ENCODE peak calls at places on chromosomes 11 and 22, in nine cellular contexts. One of them, this sample, is unnamed.

GRCh38 chr22:17634696-17635095 is 3.9 kb upstream of the BCL2L13 start:
- DNase-seq in osteoblast: peak
- DNase-seq in colonic mucosa: no peak
- DNase-seq in sigmoid colon: no peak
- DNase-seq in CD8-positive, alpha-beta memory T cell: no peak
- DNase-seq in ovary: no peak
- DNase-seq in Peyer's patch: no peak
- DNase-seq in mammary epithelial cell: no peak
- DNase-seq in RWPE1: no peak
- DNase-seq in this sample: no peak

GRCh38 chr11:121743285-121743684 is 290.5 kb upstream of the SORL1-AS1 start:
- DNase-seq in osteoblast: no peak
- DNase-seq in colonic mucosa: no peak
- DNase-seq in sigmoid colon: no peak
- DNase-seq in CD8-positive, alpha-beta memory T cell: no peak
- DNase-seq in ovary: no peak
- DNase-seq in Peyer's patch: no peak
- DNase-seq in mammary epithelial cell: no peak
- DNase-seq in RWPE1: no peak
- DNase-seq in this sample: no peak

GRCh38 chr11:107550304-107550703 is 15.2 kb downstream of the ALKBH8 start:
- DNase-seq in osteoblast: no peak
- DNase-seq in colonic mucosa: no peak
- DNase-seq in sigmoid colon: no peak
- DNase-seq in CD8-positive, alpha-beta memory T cell: no peak
- DNase-seq in ovary: no peak
- DNase-seq in Peyer's patch: no peak
- DNase-seq in mammary epithelial cell: no peak
- DNase-seq in RWPE1: no peak
- DNase-seq in this sample: no peak

GRCh38 chr22:46362934-46363515 is 27.5 kb downstream of the TRMU start:
- DNase-seq in osteoblast: peak
- DNase-seq in colonic mucosa: no peak
- DNase-seq in sigmoid colon: no peak
- DNase-seq in CD8-positive, alpha-beta memory T cell: no peak
- DNase-seq in ovary: no peak
- DNase-seq in Peyer's patch: no peak
- DNase-seq in mammary epithelial cell: no peak
- DNase-seq in RWPE1: no peak
- DNase-seq in this sample: peak

GRCh38 chr22:35523167-35523928 is 17.3 kb upstream of the RASD2 start:
- DNase-seq in osteoblast: no peak
- DNase-seq in colonic mucosa: peak
- DNase-seq in sigmoid colon: no peak
- DNase-seq in CD8-positive, alpha-beta memory T cell: no peak
- DNase-seq in ovary: no peak
- DNase-seq in Peyer's patch: no peak
- DNase-seq in mammary epithelial cell: no peak
- DNase-seq in RWPE1: no peak
- DNase-seq in this sample: no peak

GRCh38 chr22:26642465-26643367 is 14.7 kb upstream of the MIAT start:
- DNase-seq in osteoblast: no peak
- DNase-seq in colonic mucosa: no peak
- DNase-seq in sigmoid colon: no peak
- DNase-seq in CD8-positive, alpha-beta memory T cell: peak
- DNase-seq in ovary: no peak
- DNase-seq in Peyer's patch: peak
- DNase-seq in mammary epithelial cell: no peak
- DNase-seq in RWPE1: no peak
- DNase-seq in this sample: peak

GRCh38 chr11:103055174-103055890 is 36.6 kb downstream of the DCUN1D5 start:
- DNase-seq in osteoblast: peak
- DNase-seq in colonic mucosa: no peak
- DNase-seq in sigmoid colon: no peak
- DNase-seq in CD8-positive, alpha-beta memory T cell: peak
- DNase-seq in ovary: no peak
- DNase-seq in Peyer's patch: no peak
- DNase-seq in mammary epithelial cell: peak
- DNase-seq in RWPE1: peak
- DNase-seq in this sample: no peak

GRCh38 chr11:66011239-66011784 is 496 bp upstream of the CST6 start:
- DNase-seq in osteoblast: peak
- DNase-seq in colonic mucosa: no peak
- DNase-seq in sigmoid colon: no peak
- DNase-seq in CD8-positive, alpha-beta memory T cell: no peak
- DNase-seq in ovary: no peak
- DNase-seq in Peyer's patch: no peak
- DNase-seq in mammary epithelial cell: peak
- DNase-seq in RWPE1: peak
- DNase-seq in this sample: no peak

GRCh38 chr11:88059326-88059725 is 115.9 kb downstream of the RAB38 start:
- DNase-seq in osteoblast: no peak
- DNase-seq in colonic mucosa: no peak
- DNase-seq in sigmoid colon: no peak
- DNase-seq in CD8-positive, alpha-beta memory T cell: no peak
- DNase-seq in ovary: no peak
- DNase-seq in Peyer's patch: no peak
- DNase-seq in mammary epithelial cell: no peak
- DNase-seq in RWPE1: no peak
- DNase-seq in this sample: no peak

GRCh38 chr11:65870307-65870658 is 2.3 kb downstream of the EFEMP2 start:
- DNase-seq in osteoblast: peak
- DNase-seq in colonic mucosa: no peak
- DNase-seq in sigmoid colon: no peak
- DNase-seq in CD8-positive, alpha-beta memory T cell: no peak
- DNase-seq in ovary: no peak
- DNase-seq in Peyer's patch: no peak
- DNase-seq in mammary epithelial cell: no peak
- DNase-seq in RWPE1: no peak
- DNase-seq in this sample: peak

GRCh38 chr11:35085766-35086165 is 53.2 kb upstream of the CD44 start:
- DNase-seq in osteoblast: no peak
- DNase-seq in colonic mucosa: no peak
- DNase-seq in sigmoid colon: no peak
- DNase-seq in CD8-positive, alpha-beta memory T cell: no peak
- DNase-seq in ovary: no peak
- DNase-seq in Peyer's patch: no peak
- DNase-seq in mammary epithelial cell: no peak
- DNase-seq in RWPE1: no peak
- DNase-seq in this sample: peak

GRCh38 chr11:35088226-35088625 is 50.7 kb upstream of the CD44 start:
- DNase-seq in osteoblast: peak
- DNase-seq in colonic mucosa: no peak
- DNase-seq in sigmoid colon: no peak
- DNase-seq in CD8-positive, alpha-beta memory T cell: no peak
- DNase-seq in ovary: no peak
- DNase-seq in Peyer's patch: no peak
- DNase-seq in mammary epithelial cell: peak
- DNase-seq in RWPE1: no peak
- DNase-seq in this sample: no peak

GRCh38 chr11:35088676-35089075 is 50.3 kb upstream of the CD44 start:
- DNase-seq in osteoblast: peak
- DNase-seq in colonic mucosa: no peak
- DNase-seq in sigmoid colon: no peak
- DNase-seq in CD8-positive, alpha-beta memory T cell: no peak
- DNase-seq in ovary: no peak
- DNase-seq in Peyer's patch: no peak
- DNase-seq in mammary epithelial cell: peak
- DNase-seq in RWPE1: peak
- DNase-seq in this sample: no peak

GRCh38 chr11:35089724-35090505 is 49.1 kb upstream of the CD44 start:
- DNase-seq in osteoblast: no peak
- DNase-seq in colonic mucosa: no peak
- DNase-seq in sigmoid colon: no peak
- DNase-seq in CD8-positive, alpha-beta memory T cell: no peak
- DNase-seq in ovary: no peak
- DNase-seq in Peyer's patch: no peak
- DNase-seq in mammary epithelial cell: no peak
- DNase-seq in RWPE1: no peak
- DNase-seq in this sample: no peak

DNA sequence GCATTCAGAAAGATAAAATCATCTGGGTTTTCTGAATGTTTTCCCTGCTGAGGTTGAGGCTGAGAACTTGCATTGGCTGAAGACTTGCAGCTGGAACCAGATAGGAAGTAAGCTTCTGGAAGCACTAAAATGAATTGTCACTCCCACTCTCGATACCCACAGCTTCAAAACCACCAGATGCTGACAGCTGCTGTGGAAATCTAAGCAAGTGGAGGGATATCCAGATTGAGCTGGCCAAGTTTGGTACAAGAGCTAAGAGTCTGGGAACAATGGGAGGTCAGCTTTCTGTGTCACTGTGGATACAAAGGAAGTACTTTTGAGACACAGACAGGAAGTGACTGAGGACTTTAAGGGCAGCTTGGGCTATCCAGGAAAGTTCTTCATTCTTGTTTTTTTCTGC is 51.3 kb upstream of the CD44 start:
- DNase-seq in osteoblast: peak
- DNase-seq in colonic mucosa: no peak
- DNase-seq in sigmoid colon: no peak
- DNase-seq in CD8-positive, alpha-beta memory T cell: no peak
- DNase-seq in ovary: no peak
- DNase-seq in Peyer's patch: no peak
- DNase-seq in mammary epithelial cell: no peak
- DNase-seq in RWPE1: no peak
- DNase-seq in this sample: peak
- H3K27ac ChIP-seq in osteoblast: peak
- H3K27ac ChIP-seq in colonic mucosa: no peak
- H3K27ac ChIP-seq in sigmoid colon: peak
- H3K27ac ChIP-seq in CD8-positive, alpha-beta memory T cell: no peak
- H3K27ac ChIP-seq in ovary: no peak
- H3K27ac ChIP-seq in Peyer's patch: peak
- H3K27ac ChIP-seq in mammary epithelial cell: peak
- H3K27ac ChIP-seq in RWPE1: no peak
- H3K27ac ChIP-seq in this sample: no peak

DNA sequence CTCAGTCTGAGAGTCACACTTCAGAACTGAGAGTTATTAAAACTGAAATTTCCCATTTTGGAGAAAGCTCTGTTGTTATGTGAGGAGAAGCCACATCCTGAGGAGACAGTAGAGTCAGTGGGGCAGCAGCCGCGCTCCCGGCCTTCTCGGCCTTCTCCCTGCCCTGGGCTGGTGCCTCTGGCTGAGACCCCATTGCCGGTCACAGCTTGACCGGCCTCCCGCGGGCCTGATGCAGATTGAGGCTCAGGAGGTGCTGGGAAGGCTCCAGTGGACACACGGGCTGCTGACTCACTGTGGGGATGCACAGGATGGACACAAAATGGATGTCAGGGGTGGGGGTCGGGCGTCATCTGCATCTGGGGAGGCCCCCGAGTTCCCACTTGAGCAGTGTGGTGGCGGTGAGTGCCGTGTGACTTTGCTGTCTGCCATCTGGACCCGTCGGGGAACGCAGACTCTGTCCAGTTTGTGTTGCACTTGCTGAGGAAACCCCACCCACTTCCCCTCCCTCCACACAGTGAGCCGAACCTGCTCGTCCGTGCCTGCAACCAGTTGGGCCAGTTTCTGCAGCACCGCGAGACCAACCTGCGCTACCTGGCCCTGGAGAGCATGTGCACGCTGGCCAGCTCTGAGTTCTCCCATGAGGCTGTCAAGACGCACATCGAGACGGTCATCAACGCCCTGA is 50.1 kb downstream of the MUC6 start:
- DNase-seq in osteoblast: no peak
- DNase-seq in colonic mucosa: no peak
- DNase-seq in sigmoid colon: no peak
- DNase-seq in CD8-positive, alpha-beta memory T cell: no peak
- DNase-seq in ovary: no peak
- DNase-seq in Peyer's patch: no peak
- DNase-seq in mammary epithelial cell: no peak
- DNase-seq in RWPE1: peak
- DNase-seq in this sample: no peak
- H3K27ac ChIP-seq in osteoblast: no peak
- H3K27ac ChIP-seq in colonic mucosa: no peak
- H3K27ac ChIP-seq in sigmoid colon: no peak
- H3K27ac ChIP-seq in CD8-positive, alpha-beta memory T cell: no peak
- H3K27ac ChIP-seq in ovary: no peak
- H3K27ac ChIP-seq in Peyer's patch: no peak
- H3K27ac ChIP-seq in mammary epithelial cell: no peak
- H3K27ac ChIP-seq in RWPE1: no peak
- H3K27ac ChIP-seq in this sample: no peak

DNA sequence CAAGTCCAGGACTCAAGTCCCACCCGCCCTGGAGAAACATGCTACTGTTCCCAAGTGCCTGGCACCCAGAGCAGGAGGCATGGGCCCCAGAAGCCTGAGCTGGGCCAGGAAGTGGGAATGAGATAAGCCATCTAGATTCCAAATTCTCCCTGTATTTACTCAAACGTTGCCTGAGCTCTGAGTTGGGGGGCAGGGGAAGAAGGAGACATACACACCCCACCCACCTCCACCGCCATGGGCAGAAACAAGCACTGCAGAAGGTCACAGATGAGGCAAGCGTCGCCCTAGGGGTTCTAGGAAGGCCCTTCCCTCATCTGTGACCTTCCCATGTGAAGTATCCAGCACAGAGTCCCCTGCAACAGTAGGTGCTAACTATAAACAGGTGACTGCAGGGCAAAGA is 54.0 kb downstream of the PLEKHA7 start:
- DNase-seq in osteoblast: no peak
- DNase-seq in colonic mucosa: no peak
- DNase-seq in sigmoid colon: no peak
- DNase-seq in CD8-positive, alpha-beta memory T cell: no peak
- DNase-seq in ovary: no peak
- DNase-seq in Peyer's patch: no peak
- DNase-seq in mammary epithelial cell: no peak
- DNase-seq in RWPE1: no peak
- DNase-seq in this sample: no peak
- H3K27ac ChIP-seq in osteoblast: no peak
- H3K27ac ChIP-seq in colonic mucosa: no peak
- H3K27ac ChIP-seq in sigmoid colon: no peak
- H3K27ac ChIP-seq in CD8-positive, alpha-beta memory T cell: no peak
- H3K27ac ChIP-seq in ovary: no peak
- H3K27ac ChIP-seq in Peyer's patch: no peak
- H3K27ac ChIP-seq in mammary epithelial cell: no peak
- H3K27ac ChIP-seq in RWPE1: no peak
- H3K27ac ChIP-seq in this sample: no peak

DNA sequence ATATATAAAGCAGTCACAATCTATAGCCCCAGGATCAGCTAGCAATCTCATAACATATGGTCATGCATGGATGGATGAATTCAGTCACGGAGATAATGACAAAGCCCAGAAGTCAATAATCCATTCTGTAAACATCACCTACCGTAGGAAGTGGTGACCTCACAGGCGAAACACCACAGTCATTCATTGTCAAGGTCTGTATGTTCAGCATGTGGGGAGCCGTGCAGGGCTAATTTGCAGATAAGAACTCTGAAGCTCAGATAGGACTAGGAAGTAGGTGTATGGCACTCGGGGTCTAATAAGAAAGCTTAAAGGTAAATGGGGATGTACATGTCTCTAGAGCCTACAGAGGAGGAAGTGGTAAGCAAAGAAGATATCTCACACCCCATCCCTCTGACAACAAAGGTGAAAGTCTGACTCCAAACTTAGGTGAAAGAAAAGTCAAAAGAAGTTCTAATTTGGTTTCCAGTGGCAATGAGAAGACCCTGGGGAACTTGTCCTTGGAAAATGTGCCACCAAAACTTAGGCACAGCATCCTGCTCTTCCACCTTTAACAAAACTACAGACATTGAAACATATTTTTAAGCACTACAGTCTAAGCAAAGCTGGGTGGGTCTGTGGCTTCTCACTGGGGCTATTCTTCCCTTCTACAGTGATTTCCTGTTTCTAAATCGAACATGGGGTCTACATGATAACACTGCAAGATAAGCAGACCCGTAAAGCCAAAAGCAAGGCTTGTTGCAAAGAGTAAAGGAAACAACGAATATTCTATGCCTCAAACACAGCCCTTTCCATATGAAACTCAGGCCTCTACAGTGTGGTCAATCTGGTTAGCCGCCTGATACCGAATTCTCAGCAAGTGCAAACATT is 5.2 kb downstream of the CRTAM start:
- DNase-seq in osteoblast: no peak
- DNase-seq in colonic mucosa: no peak
- DNase-seq in sigmoid colon: no peak
- DNase-seq in CD8-positive, alpha-beta memory T cell: peak
- DNase-seq in ovary: no peak
- DNase-seq in Peyer's patch: peak
- DNase-seq in mammary epithelial cell: no peak
- DNase-seq in RWPE1: no peak
- DNase-seq in this sample: no peak
- H3K27ac ChIP-seq in osteoblast: no peak
- H3K27ac ChIP-seq in colonic mucosa: no peak
- H3K27ac ChIP-seq in sigmoid colon: no peak
- H3K27ac ChIP-seq in CD8-positive, alpha-beta memory T cell: peak
- H3K27ac ChIP-seq in ovary: no peak
- H3K27ac ChIP-seq in Peyer's patch: peak
- H3K27ac ChIP-seq in mammary epithelial cell: no peak
- H3K27ac ChIP-seq in RWPE1: no peak
- H3K27ac ChIP-seq in this sample: no peak